ENCODE peak calls at places on chromosomes 7 and 10, in ten cellular contexts. W, U, A, C, G, V, S, K, M and Z are unnamed samples.

GRCh38 chr7:138565451-138566114 is 105.5 kb downstream of the TRIM24 start:
- DNase-seq in A (no peak), C (no peak), S (no peak), U (no peak), M (no peak), W (no peak), G (no peak), V (no peak), K (no peak), Z (peak; percentile 12)

GRCh38 chr10:13834581-13835286 is 248.0 kb downstream of the PRPF18 start:
- DNase-seq in V (peak; percentile 37), A (peak; percentile 21), G (peak; percentile 55), W (no peak), K (no peak), U (no peak), S (no peak), C (peak; percentile 43), M (no peak), Z (no peak)

GRCh38 chr10:6665847-6666246 is 85.8 kb upstream of the PRKCQ start:
- DNase-seq in M (peak; percentile 23), C (no peak), G (no peak), K (no peak), U (no peak), A (no peak), V (no peak), W (no peak), S (no peak), Z (no peak)

GRCh38 chr10:6601224-6601805 is 21.2 kb upstream of the PRKCQ start:
- DNase-seq in U (no peak), V (no peak), G (no peak), W (no peak), M (no peak), C (no peak), S (no peak), K (no peak), A (no peak), Z (no peak)

GRCh38 chr10:68088744-68089143 is 13.7 kb upstream of the HERC4 start:
- DNase-seq in G (no peak), A (no peak), M (no peak), S (no peak), V (no peak), U (no peak), C (no peak), K (no peak), W (no peak), Z (no peak)

GRCh38 chr7:78395298-78396120 is 596.9 kb downstream of the PHTF2 start:
- DNase-seq in S (no peak), W (no peak), M (no peak), C (no peak), G (no peak), U (no peak), V (no peak), A (no peak), K (no peak), Z (peak; percentile 42)

GRCh38 chr10:108684431-108684830 is 1238.9 kb downstream of the XPNPEP1 start:
- DNase-seq in V (no peak), G (no peak), M (no peak), A (no peak), S (no peak), W (no peak), K (no peak), C (no peak), U (no peak), Z (peak; percentile 15)

GRCh38 chr7:23373151-23374004 is 74.2 kb downstream of the MALSU1 start:
- DNase-seq in S (no peak), G (no peak), K (no peak), V (no peak), A (no peak), M (peak; percentile 16), W (peak; percentile 80), U (no peak), C (no peak), Z (no peak)

GRCh38 chr10:122637371-122637770 is 62.3 kb downstream of the C10orf120 start:
- DNase-seq in S (no peak), K (peak; percentile 56), V (peak; percentile 74), C (no peak), M (no peak), W (peak; percentile 34), U (no peak), G (peak; percentile 43), A (peak; percentile 39), Z (no peak)

GRCh38 chr10:49080071-49080470 is 35.3 kb downstream of the VSTM4 start:
- DNase-seq in C (no peak), V (peak; percentile 21), S (no peak), A (no peak), M (no peak), K (no peak), G (no peak), U (no peak), W (no peak), Z (peak; percentile 78)

GRCh38 chr7:32393861-32394260 is 96.3 kb downstream of the LSM5 start:
- DNase-seq in K (no peak), A (no peak), G (no peak), U (no peak), C (no peak), M (no peak), W (no peak), V (no peak), S (no peak), Z (no peak)

GRCh38 chr10:35517431-35518181 is 87.5 kb upstream of the GJD4 start:
- DNase-seq in A (no peak), W (no peak), U (no peak), S (no peak), G (no peak), M (no peak), C (no peak), K (no peak), V (no peak), Z (no peak)

GRCh38 chr10:5349362-5349761 is 15.4 kb upstream of the UCN3 start:
- DNase-seq in K (no peak), M (no peak), V (no peak), G (no peak), C (no peak), W (no peak), A (no peak), U (no peak), S (no peak), Z (no peak)

GRCh38 chr10:118615888-118616287 is 20.4 kb upstream of the PRLHR start:
- DNase-seq in K (no peak), A (no peak), U (no peak), C (peak; percentile 31), W (peak; percentile 45), V (no peak), G (no peak), S (no peak), M (no peak), Z (peak; percentile 36)

GRCh38 chr10:4137299-4137698 is 352.3 kb upstream of the KLF6 start:
- DNase-seq in K (no peak), W (peak; percentile 91), V (no peak), S (no peak), A (no peak), C (no peak), U (no peak), G (no peak), M (no peak), Z (no peak)

DNA sequence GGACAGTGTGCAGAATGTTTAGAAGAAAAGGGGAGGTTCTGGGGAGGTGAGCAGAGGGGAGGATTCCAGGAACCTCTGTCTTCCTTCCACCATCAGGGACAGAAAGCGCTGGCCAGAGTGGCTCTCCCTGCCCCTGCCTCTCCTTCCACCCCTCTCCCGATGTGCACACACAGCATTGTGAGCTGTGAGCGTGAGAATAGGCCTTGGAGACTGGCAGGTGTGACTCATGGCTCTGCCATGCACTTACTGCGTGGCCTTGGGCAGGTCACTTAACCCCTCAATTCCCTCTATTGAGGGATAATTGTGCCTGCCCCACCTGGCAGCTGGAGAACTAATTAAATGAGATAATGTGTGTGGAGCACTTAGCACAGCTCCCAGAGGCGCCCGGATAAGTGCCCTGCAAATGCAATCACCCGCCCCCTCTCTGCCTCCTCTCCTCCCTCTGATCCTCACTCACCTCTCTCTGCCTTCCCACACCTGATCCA is 115.4 kb downstream of the ZMIZ1 start:
- DNase-seq in W (peak; percentile 34), U (no peak), G (no peak), S (no peak), M (no peak), A (no peak), C (no peak), K (no peak), V (peak; percentile 70), Z (peak; percentile 65)
- H3K36me3 ChIP-seq in W (no peaks in the 10 kb centered on the region), U (no peaks in the 10 kb centered on the region), G (no peaks in the 10 kb centered on the region), S (no peaks in the 10 kb centered on the region), M (no peaks in the 10 kb centered on the region), A (no peaks in the 10 kb centered on the region), C (no peaks in the 10 kb centered on the region), K (peaks cover 12% of the 10 kb centered on the region), V (no peaks in the 10 kb centered on the region), Z (peaks cover 36% of the 10 kb centered on the region)

GRCh38 chr10:15278786-15279185 is 92.3 kb downstream of the FAM171A1 start:
- DNase-seq in U (no peak), S (no peak), G (no peak), W (no peak), K (no peak), A (no peak), V (no peak), M (no peak), C (no peak), Z (no peak)
- H3K36me3 ChIP-seq in U (peaks cover 2% of the 10 kb centered on the region), S (no peaks in the 10 kb centered on the region), G (no peaks in the 10 kb centered on the region), W (no peaks in the 10 kb centered on the region), K (peaks cover 8% of the 10 kb centered on the region), A (peaks cover 3% of the 10 kb centered on the region), V (no peaks in the 10 kb centered on the region), M (no peaks in the 10 kb centered on the region), C (peaks cover 2% of the 10 kb centered on the region), Z (peaks cover 28% of the 10 kb centered on the region)

GRCh38 chr7:94421711-94422110 is 27.0 kb downstream of the COL1A2 start:
- DNase-seq in A (no peak), C (no peak), U (no peak), G (no peak), W (no peak), S (no peak), M (no peak), V (no peak), K (no peak), Z (peak; percentile 14)

GRCh38 chr7:94422136-94422535 is 27.4 kb downstream of the COL1A2 start:
- DNase-seq in V (no peak), M (no peak), A (no peak), G (no peak), U (no peak), W (no peak), K (no peak), S (no peak), C (no peak), Z (peak; percentile 2)

GRCh38 chr7:94423116-94423515 is 28.4 kb downstream of the COL1A2 start:
- DNase-seq in G (no peak), K (no peak), W (no peak), U (no peak), V (no peak), M (no peak), S (no peak), A (no peak), C (no peak), Z (peak; percentile 15)

GRCh38 chr7:94423865-94424264 is 29.2 kb downstream of the COL1A2 start:
- DNase-seq in M (no peak), V (no peak), W (no peak), K (no peak), U (no peak), S (no peak), C (no peak), A (no peak), G (no peak), Z (peak; percentile 70)

GRCh38 chr7:94424336-94424735 is 29.6 kb downstream of the COL1A2 start:
- DNase-seq in S (no peak), U (no peak), K (no peak), W (no peak), A (no peak), M (no peak), G (no peak), C (no peak), V (no peak), Z (peak; percentile 4)
- H3K36me3 ChIP-seq in S (no peaks in the 10 kb centered on the region), U (peaks cover 14% of the 10 kb centered on the region), K (peaks cover 100% of the 10 kb centered on the region), W (no peaks in the 10 kb centered on the region), A (peaks cover 4% of the 10 kb centered on the region), M (no peaks in the 10 kb centered on the region), G (peaks cover under 1% of the 10 kb centered on the region), C (peaks cover 5% of the 10 kb centered on the region), V (no peaks in the 10 kb centered on the region), Z (peaks cover 100% of the 10 kb centered on the region)

GRCh38 chr7:139614886-139615285 is 91.4 kb downstream of the CLEC2L start:
- DNase-seq in C (no peak), K (no peak), W (no peak), U (no peak), G (no peak), M (no peak), S (no peak), A (no peak), V (no peak), Z (no peak)
- H3K36me3 ChIP-seq in C (no peaks in the 10 kb centered on the region), K (peaks cover 100% of the 10 kb centered on the region), W (no peaks in the 10 kb centered on the region), U (peaks cover 12% of the 10 kb centered on the region), G (peaks cover 50% of the 10 kb centered on the region), M (peaks cover 13% of the 10 kb centered on the region), S (no peaks in the 10 kb centered on the region), A (peaks cover 84% of the 10 kb centered on the region), V (peaks cover 3% of the 10 kb centered on the region), Z (peaks cover 89% of the 10 kb centered on the region)